ENCODE peak calls at places on chromosomes 16 and 17, in ten cellular contexts. U is right lobe of liver, Q is kidney, D is body of pancreas, P is PC-3, Y is skeletal muscle cell, J is GM12864, X is neuronal stem cell, F is vagina, C is astrocyte. K is an unnamed sample.

GRCh38 chr16:89122322-89122831 is 28.7 kb downstream of the ACSF3 start:
- DNase-seq in U (no peak), Q (peak), D (no peak), P (no peak), Y (no peak), J (no peak), X (no peak), F (no peak), C (no peak), K (peak)

GRCh38 chr16:19389246-19389645 is 28.4 kb upstream of the TMC5 start:
- DNase-seq in U (peak), Q (no peak), D (peak), P (peak), Y (no peak), J (no peak), X (peak), F (no peak), C (no peak), K (peak)

GRCh38 chr16:84327926-84328505 is 33.3 kb downstream of the WFDC1 start:
- DNase-seq in U (no peak), Q (no peak), D (no peak), P (no peak), Y (no peak), J (no peak), X (no peak), F (no peak), C (no peak), K (no peak)

GRCh38 chr17:47850692-47851573 is at the start of gene SP6:
- DNase-seq in U (peak), Q (peak), D (peak), P (peak), Y (no peak), J (no peak), X (peak), F (no peak), C (peak), K (peak)

GRCh38 chr16:11076259-11077018 is 132.1 kb downstream of the CLEC16A start:
- DNase-seq in U (no peak), Q (no peak), D (no peak), P (no peak), Y (no peak), J (no peak), X (no peak), F (no peak), C (no peak), K (no peak)

GRCh38 chr16:14618566-14618965 is 11.5 kb downstream of the PARN start:
- DNase-seq in U (no peak), Q (no peak), D (no peak), P (no peak), Y (no peak), J (no peak), X (no peak), F (no peak), C (no peak), K (no peak)

GRCh38 chr17:48244121-48244711 is 136.7 kb downstream of the SNX11 start:
- DNase-seq in U (no peak), Q (no peak), D (no peak), P (peak), Y (no peak), J (no peak), X (no peak), F (no peak), C (peak), K (peak)

GRCh38 chr17:81115749-81116464 is 49.4 kb upstream of the PVALEF start:
- DNase-seq in U (no peak), Q (no peak), D (no peak), P (no peak), Y (no peak), J (no peak), X (no peak), F (no peak), C (no peak), K (no peak)

GRCh38 chr16:83200005-83200779 is 573.4 kb downstream of the CDH13 start:
- DNase-seq in U (no peak), Q (no peak), D (no peak), P (peak), Y (no peak), J (no peak), X (no peak), F (no peak), C (peak), K (no peak)

GRCh38 chr17:596763-597644 is 117.6 kb downstream of the VPS53 start:
- DNase-seq in U (peak), Q (no peak), D (no peak), P (peak), Y (peak), J (peak), X (no peak), F (no peak), C (peak), K (no peak)

GRCh38 chr16:4370570-4371480 is 823 bp upstream of the VASN start:
- DNase-seq in U (no peak), Q (peak), D (peak), P (no peak), Y (peak), J (no peak), X (no peak), F (no peak), C (peak), K (peak)

GRCh38 chr16:4373356-4373908 is 1.8 kb downstream of the VASN start:
- DNase-seq in U (no peak), Q (no peak), D (no peak), P (peak), Y (no peak), J (no peak), X (no peak), F (no peak), C (peak), K (no peak)

GRCh38 chr16:4372578-4373355 is 1.1 kb downstream of the VASN start:
- DNase-seq in U (peak), Q (no peak), D (peak), P (peak), Y (no peak), J (no peak), X (no peak), F (no peak), C (no peak), K (peak)

GRCh38 chr16:4371481-4372314 is at the start of gene VASN:
- DNase-seq in U (peak), Q (peak), D (peak), P (peak), Y (no peak), J (no peak), X (peak), F (no peak), C (peak), K (peak)

DNA sequence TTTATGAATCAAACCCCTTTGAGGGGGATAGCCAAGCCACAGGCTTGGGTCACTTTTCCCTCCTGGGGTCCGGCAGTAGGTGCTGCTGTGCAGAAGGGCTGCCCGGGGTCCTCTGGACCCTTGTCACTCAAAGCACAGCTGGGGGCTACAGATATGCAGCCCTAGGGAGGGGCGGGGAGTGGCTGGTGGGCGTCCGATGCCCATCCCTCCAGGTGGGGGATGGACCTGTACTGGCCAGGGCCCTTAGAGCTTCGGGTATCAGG is 598 bp downstream of the VASN start:
- DNase-seq in U (no peak), Q (no peak), D (no peak), P (no peak), Y (no peak), J (no peak), X (no peak), F (no peak), C (no peak), K (no peak)
- H3K4me3 ChIP-seq in U (peak), Q (peak), D (peak), P (peak), Y (peak), J (peak), X (peak), F (peak), C (peak), K (peak)

GRCh38 chr17:4559851-4560820 is at the start of gene GGT6:
- DNase-seq in U (peak), Q (peak), D (peak), P (no peak), Y (no peak), J (no peak), X (no peak), F (no peak), C (no peak), K (peak)
- H3K4me3 ChIP-seq in U (no peak), Q (peak), D (peak), P (no peak), Y (no peak), J (no peak), X (no peak), F (peak), C (no peak), K (peak)

GRCh38 chr16:21646091-21646490 is 6.3 kb downstream of the IGSF6 start:
- DNase-seq in U (no peak), Q (no peak), D (no peak), P (no peak), Y (no peak), J (no peak), X (no peak), F (no peak), C (no peak), K (no peak)

GRCh38 chr16:21647562-21648164 is 4.7 kb downstream of the IGSF6 start:
- DNase-seq in U (no peak), Q (no peak), D (no peak), P (no peak), Y (no peak), J (no peak), X (no peak), F (no peak), C (no peak), K (no peak)

GRCh38 chr16:21649196-21649595 is 3.2 kb downstream of the IGSF6 start:
- DNase-seq in U (no peak), Q (no peak), D (no peak), P (no peak), Y (no peak), J (no peak), X (no peak), F (no peak), C (no peak), K (no peak)

GRCh38 chr16:21645261-21645721 is 7.1 kb downstream of the IGSF6 start:
- DNase-seq in U (no peak), Q (no peak), D (no peak), P (no peak), Y (no peak), J (peak), X (no peak), F (no peak), C (no peak), K (no peak)

GRCh38 chr16:21646721-21647561 is 5.5 kb downstream of the IGSF6 start:
- DNase-seq in U (no peak), Q (no peak), D (no peak), P (no peak), Y (no peak), J (peak), X (no peak), F (no peak), C (no peak), K (peak)
- H3K4me3 ChIP-seq in U (no peak), Q (no peak), D (no peak), P (no peak), Y (no peak), J (no peak), X (no peak), F (no peak), C (no peak), K (no peak)

GRCh38 chr17:74199306-74200092 is 4.0 kb upstream of the RPL38 start:
- DNase-seq in U (peak), Q (peak), D (peak), P (peak), Y (no peak), J (no peak), X (peak), F (no peak), C (no peak), K (peak)
- H3K4me3 ChIP-seq in U (peak), Q (peak), D (no peak), P (peak), Y (no peak), J (no peak), X (no peak), F (no peak), C (no peak), K (no peak)

DNA sequence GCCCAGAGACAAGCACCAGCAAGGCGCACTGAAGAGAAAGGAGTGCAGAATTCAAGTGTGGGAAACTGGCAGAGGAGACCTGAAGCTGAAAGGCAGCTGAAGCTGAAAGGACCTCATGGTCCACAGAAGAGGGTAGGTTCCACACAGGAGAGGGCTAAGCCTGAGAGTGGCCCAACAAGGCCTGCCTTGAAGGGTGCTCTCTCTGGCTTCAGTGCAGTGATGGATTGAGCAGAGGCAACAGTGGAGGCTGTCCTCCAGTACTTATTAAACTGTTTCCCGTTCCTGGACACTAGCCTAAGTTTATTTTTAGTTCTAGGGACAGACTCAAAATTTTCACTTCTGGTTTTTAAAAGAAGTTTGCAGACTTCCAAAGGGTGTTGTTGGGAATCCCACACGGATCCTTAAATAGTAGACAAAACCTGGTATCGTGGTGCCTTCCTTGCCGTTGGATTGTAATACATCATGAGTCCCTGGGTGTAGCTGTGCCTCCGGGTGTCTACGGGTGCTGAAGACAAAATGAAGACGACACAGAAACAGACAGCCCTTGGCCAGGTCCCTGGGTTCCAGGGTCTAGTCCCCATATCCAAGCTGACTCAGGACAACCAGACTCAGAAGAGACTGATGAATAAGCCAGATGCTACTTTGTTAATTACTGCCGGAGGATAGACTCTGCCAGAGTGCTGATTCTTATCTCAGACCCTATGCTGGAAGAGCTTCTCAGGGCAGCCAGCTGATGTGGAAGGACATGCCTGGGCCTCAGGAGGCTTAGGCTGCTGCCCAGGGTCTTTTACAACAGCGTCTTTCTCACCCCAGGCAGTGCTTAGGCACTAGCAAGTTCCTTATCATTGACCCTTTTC is 7.0 kb upstream of the CMTM4 start:
- DNase-seq in U (no peak), Q (peak), D (no peak), P (no peak), Y (no peak), J (no peak), X (no peak), F (no peak), C (no peak), K (no peak)
- H3K4me3 ChIP-seq in U (no peak), Q (peak), D (no peak), P (no peak), Y (no peak), J (no peak), X (no peak), F (no peak), C (no peak), K (no peak)